ENCODE peak calls at places on chromosomes 7 and 10, in eight cellular contexts. M is uterus, N is thyroid gland, I is tibial nerve, Q is B cell, F is pancreas, B is osteocyte, H is coronary artery. S is an unnamed sample.

GRCh38 chr10:108039821-108040584 is 875.5 kb upstream of the SORCS1 start:
- DNase-seq in M (no peak), Q (no peak), B (no peak), F (no peak), H (no peak), N (no peak), I (no peak), S (no peak)

GRCh38 chr7:91212592-91212991 is 51.6 kb upstream of the FZD1 start:
- DNase-seq in N (no peak), I (no peak), F (no peak), Q (no peak), B (no peak), H (no peak), M (no peak), S (no peak)

GRCh38 chr10:12241810-12242529 is 46.0 kb downstream of the CDC123 start:
- DNase-seq in N (no peak), H (no peak), Q (peak; percentile 49), I (no peak), B (no peak), M (no peak), F (no peak), S (no peak)

GRCh38 chr7:12674861-12675260 is 12.6 kb upstream of the ARL4A start:
- DNase-seq in M (no peak), H (no peak), I (no peak), F (peak; percentile 34), N (peak; percentile 13), Q (peak; percentile 61), B (no peak), S (peak; percentile 12)

GRCh38 chr10:66931949-66932343 is 6.1 kb downstream of the LRRTM3 start:
- DNase-seq in I (no peak), N (no peak), Q (no peak), F (no peak), M (no peak), H (no peak), B (no peak), S (no peak)

GRCh38 chr10:130185591-130185990 is 49.4 kb downstream of the GLRX3 start:
- DNase-seq in I (no peak), H (no peak), M (no peak), B (no peak), F (no peak), Q (no peak), N (no peak), S (no peak)

GRCh38 chr7:152571031-152571430 is 104.9 kb downstream of the XRCC2 start:
- DNase-seq in M (no peak), I (no peak), N (no peak), H (no peak), Q (no peak), B (no peak), F (no peak), S (no peak)

GRCh38 chr7:149362696-149363095 is 98.2 kb downstream of the ZNF777 start:
- DNase-seq in B (no peak), N (no peak), I (no peak), H (no peak), M (no peak), F (no peak), Q (no peak), S (no peak)

GRCh38 chr10:2145486-2145885 is 408.2 kb upstream of the ADARB2 start:
- DNase-seq in I (no peak), M (no peak), B (no peak), H (no peak), F (no peak), N (no peak), Q (no peak), S (no peak)

GRCh38 chr10:103983367-103983911 is 16.5 kb downstream of the SLK start:
- DNase-seq in H (no peak), F (no peak), M (no peak), N (no peak), Q (peak; percentile 47), I (no peak), B (no peak), S (no peak)

GRCh38 chr7:150988230-150989226 is 2.3 kb upstream of the NOS3 start:
- DNase-seq in I (peak; percentile 33), M (peak; percentile 71), B (no peak), Q (peak; percentile 71), N (peak; percentile 22), H (no peak), F (peak; percentile 45), S (peak; percentile 86)

GRCh38 chr10:112115781-112116385 is 67.7 kb downstream of the GPAM start:
- DNase-seq in B (no peak), F (peak; percentile 45), M (no peak), I (no peak), Q (peak; percentile 40), H (no peak), N (peak; percentile 43), S (peak; percentile 67)

DNA sequence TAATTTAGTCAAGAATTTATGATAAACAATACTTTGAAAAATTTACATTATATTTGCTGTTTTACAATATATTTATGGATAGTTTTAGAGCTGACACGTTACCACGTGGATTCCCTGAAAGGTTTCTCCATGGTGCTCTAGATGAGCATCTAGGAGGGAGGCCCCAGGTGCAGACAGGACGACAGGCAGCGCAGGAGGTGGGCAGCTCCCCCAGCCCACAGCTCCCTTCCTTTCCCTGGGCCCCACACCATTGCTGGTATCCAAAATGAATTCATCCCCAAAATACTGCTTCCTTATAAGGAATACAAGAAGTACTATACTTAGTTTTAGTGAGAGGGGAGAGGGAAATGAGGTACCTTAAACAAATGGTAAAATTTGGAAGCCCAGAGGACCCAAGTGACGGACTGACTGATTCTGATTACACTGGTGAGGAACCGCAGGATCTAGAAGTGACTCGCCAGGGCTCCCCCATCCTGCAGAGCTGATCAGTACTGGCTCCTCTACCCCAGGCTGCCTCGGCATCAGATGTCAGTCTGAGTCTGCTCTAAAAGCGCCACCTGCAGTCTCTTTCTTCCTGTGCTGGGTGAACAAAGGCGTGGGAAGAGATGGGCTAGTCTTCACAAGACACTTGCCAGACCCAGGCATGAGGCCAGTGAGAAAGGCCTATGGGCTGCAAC is 89.2 kb downstream of the DLG5 start:
- DNase-seq in B (no peak), H (no peak), Q (peak; percentile 37), I (peak; percentile 10), M (no peak), F (no peak), N (peak; percentile 52), S (peak; percentile 44)
- TF ChIP-seq CTCF in B (peak; percentile 43), H (no peak), Q (peak; percentile 8), I (no peak), M (no peak), F (no peak), N (peak; percentile 17), S (no peak)

GRCh38 chr7:37380831-37381230 is 67.8 kb downstream of the ELMO1 start:
- DNase-seq in I (no peak), B (no peak), F (no peak), M (no peak), H (no peak), Q (no peak), N (no peak), S (no peak)

GRCh38 chr7:37372750-37373149 is 75.9 kb downstream of the ELMO1 start:
- DNase-seq in N (no peak), M (no peak), F (no peak), B (no peak), H (no peak), I (no peak), Q (no peak), S (no peak)

GRCh38 chr7:37377231-37377630 is 71.4 kb downstream of the ELMO1 start:
- DNase-seq in I (no peak), M (no peak), N (no peak), Q (no peak), F (no peak), H (no peak), B (no peak), S (no peak)

GRCh38 chr7:37379546-37379945 is 69.1 kb downstream of the ELMO1 start:
- DNase-seq in M (no peak), I (no peak), B (no peak), N (no peak), F (no peak), Q (no peak), H (no peak), S (no peak)

GRCh38 chr7:37376386-37376785 is 72.3 kb downstream of the ELMO1 start:
- DNase-seq in B (no peak), I (no peak), F (no peak), M (no peak), Q (no peak), H (no peak), N (no peak), S (no peak)
- TF ChIP-seq CTCF in B (no peak), I (no peak), F (no peak), M (no peak), Q (no peak), H (no peak), N (no peak), S (no peak)

GRCh38 chr10:72952189-72952900 is 2.3 kb downstream of the PLA2G12B start:
- DNase-seq in I (no peak), H (no peak), F (no peak), Q (no peak), M (no peak), B (no peak), N (no peak), S (no peak)

GRCh38 chr10:72954596-72955569 is at the start of gene PLA2G12B:
- DNase-seq in B (no peak), Q (no peak), N (peak; percentile 23), F (no peak), I (no peak), M (no peak), H (no peak), S (no peak)

GRCh38 chr10:72953687-72954086 is 919 bp downstream of the PLA2G12B start:
- DNase-seq in N (no peak), B (no peak), I (no peak), Q (no peak), F (no peak), M (no peak), H (no peak), S (peak; percentile 8)

GRCh38 chr10:72952901-72953223 is 1.7 kb downstream of the PLA2G12B start:
- DNase-seq in B (no peak), M (no peak), Q (no peak), N (no peak), H (no peak), I (no peak), F (no peak), S (no peak)

GRCh38 chr10:72954230-72954595 is 393 bp downstream of the PLA2G12B start:
- DNase-seq in Q (no peak), M (no peak), B (no peak), N (no peak), H (no peak), I (no peak), F (no peak), S (no peak)
- TF ChIP-seq CTCF in Q (no peak), M (no peak), B (no peak), N (no peak), H (no peak), I (no peak), F (no peak), S (no peak)

GRCh38 chr7:117338020-117338419 is 15.2 kb upstream of the WNT2 start:
- DNase-seq in I (no peak), B (no peak), N (no peak), Q (no peak), M (no peak), F (no peak), H (no peak), S (no peak)

GRCh38 chr7:117332031-117332430 is 9.2 kb upstream of the WNT2 start:
- DNase-seq in F (no peak), N (no peak), M (no peak), I (no peak), B (no peak), H (no peak), Q (no peak), S (no peak)

DNA sequence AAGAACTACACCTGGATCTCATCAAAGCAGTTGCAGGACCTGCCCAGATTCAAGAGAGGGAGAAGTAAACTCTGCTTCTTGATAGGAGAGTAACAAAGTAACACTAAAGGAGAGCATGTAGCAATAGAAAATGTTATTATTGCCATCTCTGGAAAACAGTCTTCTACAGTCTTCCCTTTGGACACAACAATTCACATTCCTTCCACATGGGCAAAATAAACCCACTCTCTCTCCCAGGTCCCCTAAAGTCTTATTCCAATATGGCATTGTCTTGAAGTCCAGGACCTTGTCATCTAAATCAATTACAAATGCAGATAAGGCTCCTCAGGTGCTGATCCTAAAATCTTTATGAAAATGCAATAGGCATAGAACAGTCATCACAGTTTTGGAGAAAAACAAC is 10.3 kb upstream of the WNT2 start:
- DNase-seq in M (no peak), F (no peak), H (no peak), N (no peak), I (no peak), B (no peak), Q (no peak), S (no peak)
- TF ChIP-seq CTCF in M (no peak), F (no peak), H (no peak), N (no peak), I (no peak), B (no peak), Q (no peak), S (peak; percentile 59)

S was measured in endothelial cell.